ENCODE peak calls at places on chromosome 12, in six cellular contexts. One of them, this sample, is unnamed.

GRCh38 chr12:84994436-84994835 is 41.6 kb downstream of the TSPAN19 start:
- DNase-seq in cardiac fibroblast: no peak
- DNase-seq in MCF 10A: no peak
- DNase-seq in GM12865: no peak
- DNase-seq in fibroblast of the aortic adventitia: no peak
- DNase-seq in heart right ventricle: no peak
- DNase-seq in this sample: no peak

GRCh38 chr12:40105515-40106201 is at the start of gene SLC2A13:
- DNase-seq in fibroblast of the aortic adventitia: peak
- DNase-seq in GM12865: peak
- DNase-seq in heart right ventricle: peak
- DNase-seq in cardiac fibroblast: peak
- DNase-seq in MCF 10A: peak
- DNase-seq in this sample: peak

GRCh38 chr12:128727461-128727860 is 96.3 kb downstream of the SLC15A4 start:
- DNase-seq in fibroblast of the aortic adventitia: no peak
- DNase-seq in MCF 10A: peak
- DNase-seq in GM12865: no peak
- DNase-seq in cardiac fibroblast: no peak
- DNase-seq in heart right ventricle: no peak
- DNase-seq in this sample: no peak

GRCh38 chr12:1367331-1367730 is 227.1 kb downstream of the FBXL14 start:
- DNase-seq in cardiac fibroblast: no peak
- DNase-seq in GM12865: no peak
- DNase-seq in heart right ventricle: no peak
- DNase-seq in fibroblast of the aortic adventitia: no peak
- DNase-seq in MCF 10A: no peak
- DNase-seq in this sample: no peak

GRCh38 chr12:1435456-1435855 is 158.9 kb downstream of the FBXL14 start:
- DNase-seq in heart right ventricle: no peak
- DNase-seq in cardiac fibroblast: peak
- DNase-seq in fibroblast of the aortic adventitia: peak
- DNase-seq in GM12865: no peak
- DNase-seq in MCF 10A: no peak
- DNase-seq in this sample: no peak

GRCh38 chr12:124939428-124940142 is 25.1 kb upstream of the UBC start:
- DNase-seq in fibroblast of the aortic adventitia: peak
- DNase-seq in MCF 10A: peak
- DNase-seq in heart right ventricle: peak
- DNase-seq in cardiac fibroblast: peak
- DNase-seq in GM12865: peak
- DNase-seq in this sample: peak

GRCh38 chr12:107145397-107145796 is 52.0 kb upstream of the CRY1 start:
- DNase-seq in heart right ventricle: no peak
- DNase-seq in MCF 10A: peak
- DNase-seq in GM12865: no peak
- DNase-seq in fibroblast of the aortic adventitia: peak
- DNase-seq in cardiac fibroblast: peak
- DNase-seq in this sample: no peak

GRCh38 chr12:63151898-63152700 is 1.1 kb upstream of the AVPR1A start:
- DNase-seq in fibroblast of the aortic adventitia: peak
- DNase-seq in GM12865: peak
- DNase-seq in MCF 10A: peak
- DNase-seq in cardiac fibroblast: peak
- DNase-seq in heart right ventricle: peak
- DNase-seq in this sample: peak

GRCh38 chr12:104573-105081 is 38.1 kb downstream of the IQSEC3 start:
- DNase-seq in cardiac fibroblast: no peak
- DNase-seq in heart right ventricle: no peak
- DNase-seq in GM12865: no peak
- DNase-seq in fibroblast of the aortic adventitia: no peak
- DNase-seq in MCF 10A: no peak
- DNase-seq in this sample: no peak

GRCh38 chr12:29082522-29082921 is 66.6 kb upstream of the FAR2 start:
- DNase-seq in GM12865: peak
- DNase-seq in heart right ventricle: no peak
- DNase-seq in cardiac fibroblast: no peak
- DNase-seq in fibroblast of the aortic adventitia: no peak
- DNase-seq in MCF 10A: no peak
- DNase-seq in this sample: no peak

GRCh38 chr12:28027947-28028724 is 55.6 kb upstream of the PTHLH start:
- DNase-seq in fibroblast of the aortic adventitia: no peak
- DNase-seq in GM12865: no peak
- DNase-seq in cardiac fibroblast: no peak
- DNase-seq in MCF 10A: no peak
- DNase-seq in heart right ventricle: no peak
- DNase-seq in this sample: no peak

GRCh38 chr12:102026728-102027127 is 35.1 kb downstream of the WASHC3 start:
- DNase-seq in MCF 10A: no peak
- DNase-seq in heart right ventricle: no peak
- DNase-seq in fibroblast of the aortic adventitia: no peak
- DNase-seq in GM12865: no peak
- DNase-seq in cardiac fibroblast: no peak
- DNase-seq in this sample: no peak
- TF ChIP-seq CTCF in MCF 10A: no peak
- TF ChIP-seq CTCF in heart right ventricle: no peak
- TF ChIP-seq CTCF in fibroblast of the aortic adventitia: no peak
- TF ChIP-seq CTCF in GM12865: no peak
- TF ChIP-seq CTCF in cardiac fibroblast: no peak
- TF ChIP-seq CTCF in this sample: no peak

GRCh38 chr12:12913626-12914388 is 22.4 kb downstream of the GPRC5A start:
- DNase-seq in cardiac fibroblast: no peak
- DNase-seq in GM12865: no peak
- DNase-seq in fibroblast of the aortic adventitia: no peak
- DNase-seq in heart right ventricle: no peak
- DNase-seq in MCF 10A: no peak
- DNase-seq in this sample: no peak

GRCh38 chr12:12916135-12916956 is 25.0 kb downstream of the GPRC5A start:
- DNase-seq in cardiac fibroblast: peak
- DNase-seq in heart right ventricle: peak
- DNase-seq in fibroblast of the aortic adventitia: peak
- DNase-seq in GM12865: peak
- DNase-seq in MCF 10A: peak
- DNase-seq in this sample: peak

GRCh38 chr12:12919666-12920435 is 28.5 kb downstream of the GPRC5A start:
- DNase-seq in heart right ventricle: no peak
- DNase-seq in GM12865: no peak
- DNase-seq in fibroblast of the aortic adventitia: peak
- DNase-seq in cardiac fibroblast: no peak
- DNase-seq in MCF 10A: no peak
- DNase-seq in this sample: no peak

GRCh38 chr12:12918781-12919180 is 27.4 kb downstream of the GPRC5A start:
- DNase-seq in MCF 10A: no peak
- DNase-seq in GM12865: no peak
- DNase-seq in cardiac fibroblast: no peak
- DNase-seq in heart right ventricle: no peak
- DNase-seq in fibroblast of the aortic adventitia: no peak
- DNase-seq in this sample: no peak

DNA sequence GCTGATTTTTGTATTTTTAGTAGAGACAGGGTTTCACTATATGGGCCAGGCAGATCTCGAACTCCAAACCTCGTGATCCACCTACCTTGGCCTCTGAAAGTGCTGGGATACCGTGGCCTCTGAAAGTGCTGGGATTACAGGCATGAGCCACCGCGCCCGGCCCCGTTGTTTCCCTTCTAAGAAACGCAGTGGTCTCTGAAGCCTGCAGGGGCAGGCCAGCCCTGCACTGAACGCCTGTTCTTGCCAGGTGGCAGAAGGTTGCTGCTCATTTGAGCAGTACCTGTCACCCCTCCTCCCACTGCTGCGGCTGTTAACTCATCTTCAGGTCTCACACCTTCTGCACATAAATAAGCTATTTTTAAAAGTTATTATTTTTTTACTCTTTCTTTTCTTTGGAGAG is 24.3 kb downstream of the GPRC5A start:
- DNase-seq in cardiac fibroblast: no peak
- DNase-seq in fibroblast of the aortic adventitia: no peak
- DNase-seq in heart right ventricle: no peak
- DNase-seq in MCF 10A: no peak
- DNase-seq in GM12865: no peak
- DNase-seq in this sample: no peak
- TF ChIP-seq CTCF in cardiac fibroblast: no peak
- TF ChIP-seq CTCF in fibroblast of the aortic adventitia: no peak
- TF ChIP-seq CTCF in heart right ventricle: no peak
- TF ChIP-seq CTCF in MCF 10A: no peak
- TF ChIP-seq CTCF in GM12865: no peak
- TF ChIP-seq CTCF in this sample: no peak

DNA sequence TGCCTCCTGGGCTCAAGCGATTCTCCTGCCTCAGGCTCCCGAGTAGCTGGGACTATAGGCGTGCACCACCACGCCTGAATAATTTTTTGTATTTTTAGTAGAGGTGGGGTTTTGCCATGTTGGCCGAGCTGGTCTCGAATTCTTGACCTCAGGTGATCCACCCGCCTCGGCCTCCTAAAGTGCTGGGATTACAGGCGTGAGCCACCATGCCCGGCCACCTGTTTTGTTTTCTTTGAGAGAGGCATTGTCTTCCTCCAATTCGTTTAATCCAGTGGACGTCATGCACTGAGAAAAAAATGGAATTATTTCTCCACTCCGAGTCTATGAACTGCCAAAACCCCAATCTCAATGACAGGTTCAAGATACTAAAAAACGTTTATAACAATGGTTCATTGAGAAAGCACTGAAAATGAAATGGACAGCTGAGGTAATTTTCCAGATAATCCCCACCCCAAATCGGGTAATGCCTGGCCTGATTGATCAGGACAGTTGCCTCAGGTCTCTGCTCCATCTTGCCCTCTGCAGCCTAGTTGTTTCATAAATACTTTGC is 132.7 kb upstream of the PARP11 start:
- DNase-seq in cardiac fibroblast: no peak
- DNase-seq in MCF 10A: no peak
- DNase-seq in heart right ventricle: no peak
- DNase-seq in fibroblast of the aortic adventitia: no peak
- DNase-seq in GM12865: no peak
- DNase-seq in this sample: no peak
- TF ChIP-seq CTCF in cardiac fibroblast: no peak
- TF ChIP-seq CTCF in MCF 10A: no peak
- TF ChIP-seq CTCF in heart right ventricle: no peak
- TF ChIP-seq CTCF in fibroblast of the aortic adventitia: no peak
- TF ChIP-seq CTCF in GM12865: no peak
- TF ChIP-seq CTCF in this sample: no peak

GRCh38 chr12:91515944-91516739 is 333.5 kb upstream of the DCN start:
- DNase-seq in heart right ventricle: no peak
- DNase-seq in cardiac fibroblast: no peak
- DNase-seq in fibroblast of the aortic adventitia: no peak
- DNase-seq in GM12865: no peak
- DNase-seq in MCF 10A: no peak
- DNase-seq in this sample: no peak

GRCh38 chr12:91507754-91508153 is 325.1 kb upstream of the DCN start:
- DNase-seq in GM12865: no peak
- DNase-seq in fibroblast of the aortic adventitia: peak
- DNase-seq in cardiac fibroblast: peak
- DNase-seq in MCF 10A: no peak
- DNase-seq in heart right ventricle: no peak
- DNase-seq in this sample: no peak

GRCh38 chr12:91511795-91512420 is 329.3 kb upstream of the DCN start:
- DNase-seq in fibroblast of the aortic adventitia: no peak
- DNase-seq in heart right ventricle: no peak
- DNase-seq in cardiac fibroblast: no peak
- DNase-seq in MCF 10A: no peak
- DNase-seq in GM12865: no peak
- DNase-seq in this sample: no peak

GRCh38 chr12:91513354-91513753 is 330.7 kb upstream of the DCN start:
- DNase-seq in heart right ventricle: no peak
- DNase-seq in GM12865: no peak
- DNase-seq in MCF 10A: peak
- DNase-seq in fibroblast of the aortic adventitia: no peak
- DNase-seq in cardiac fibroblast: no peak
- DNase-seq in this sample: no peak
- TF ChIP-seq CTCF in heart right ventricle: no peak
- TF ChIP-seq CTCF in GM12865: no peak
- TF ChIP-seq CTCF in MCF 10A: no peak
- TF ChIP-seq CTCF in fibroblast of the aortic adventitia: no peak
- TF ChIP-seq CTCF in cardiac fibroblast: no peak
- TF ChIP-seq CTCF in this sample: no peak

DNA sequence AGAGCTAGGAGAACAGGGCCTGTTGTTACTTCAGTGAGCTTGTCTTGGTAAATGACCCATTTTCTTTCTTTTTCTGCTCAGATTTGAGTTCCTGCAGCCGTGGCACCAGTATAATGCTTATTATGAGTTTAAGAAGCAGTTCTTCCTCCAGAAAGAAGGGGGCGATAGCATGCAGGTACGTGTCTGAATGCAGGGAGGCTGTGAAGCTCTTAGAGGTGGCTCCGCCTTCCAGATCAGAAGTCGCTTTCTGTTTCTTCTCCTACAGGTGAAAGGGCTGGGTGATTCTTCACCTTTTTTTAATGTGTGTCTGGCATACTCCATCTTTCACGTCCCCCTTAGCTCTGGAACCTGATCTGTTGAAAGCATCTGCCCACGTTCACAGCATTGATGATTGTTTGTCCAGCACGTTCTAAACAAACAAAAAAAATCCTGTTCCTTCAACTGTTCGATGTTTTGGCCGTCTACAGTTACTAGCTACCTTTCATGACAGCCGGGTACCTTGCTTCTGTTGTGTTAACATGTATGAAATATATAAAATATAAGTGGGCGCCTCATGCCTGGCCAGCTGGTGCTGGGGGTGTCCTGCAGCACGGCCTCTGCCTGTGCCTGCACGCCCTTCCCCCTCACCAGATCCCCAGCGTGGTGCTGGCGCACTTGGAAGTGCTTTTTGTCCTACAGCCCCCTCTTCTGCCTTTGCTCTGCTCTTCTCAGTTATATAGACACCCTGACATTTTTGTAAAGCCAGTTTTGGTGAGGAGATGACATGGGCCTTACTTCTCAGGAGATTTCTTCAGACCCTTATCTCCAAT is 44.6 kb downstream of the SFSWAP start:
- DNase-seq in MCF 10A: peak
- DNase-seq in fibroblast of the aortic adventitia: peak
- DNase-seq in GM12865: peak
- DNase-seq in heart right ventricle: no peak
- DNase-seq in cardiac fibroblast: peak
- DNase-seq in this sample: peak
- TF ChIP-seq CTCF in MCF 10A: no peak
- TF ChIP-seq CTCF in fibroblast of the aortic adventitia: peak
- TF ChIP-seq CTCF in GM12865: peak
- TF ChIP-seq CTCF in heart right ventricle: peak
- TF ChIP-seq CTCF in cardiac fibroblast: peak
- TF ChIP-seq CTCF in this sample: peak

DNA sequence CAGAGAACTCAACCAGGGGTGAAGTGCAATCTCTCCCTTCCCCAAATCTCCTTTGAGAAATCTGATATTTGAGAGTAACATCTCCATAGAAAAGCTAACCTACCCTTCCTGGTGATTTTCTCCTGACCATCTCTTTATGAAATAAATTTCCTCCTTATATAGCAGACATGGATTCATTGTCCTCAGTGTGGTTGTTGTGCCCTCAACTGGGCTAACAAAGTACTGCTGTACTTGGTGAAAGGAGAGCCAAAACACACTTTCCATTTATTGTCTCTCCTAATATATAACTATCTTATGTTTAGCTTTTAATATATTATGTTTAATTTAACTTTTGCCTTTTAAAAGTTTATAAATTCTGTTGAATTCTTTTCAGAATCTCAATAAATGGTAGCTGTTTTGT is 65.1 kb upstream of the SLCO1B1 start:
- DNase-seq in GM12865: no peak
- DNase-seq in MCF 10A: peak
- DNase-seq in heart right ventricle: no peak
- DNase-seq in cardiac fibroblast: peak
- DNase-seq in fibroblast of the aortic adventitia: peak
- DNase-seq in this sample: no peak
- TF ChIP-seq CTCF in GM12865: peak
- TF ChIP-seq CTCF in MCF 10A: peak
- TF ChIP-seq CTCF in heart right ventricle: peak
- TF ChIP-seq CTCF in cardiac fibroblast: peak
- TF ChIP-seq CTCF in fibroblast of the aortic adventitia: no peak
- TF ChIP-seq CTCF in this sample: no peak